ENCODE peak calls at places on chromosome 5, in ten cellular contexts. One of them, this sample, is unnamed.

GRCh38 chr5:20166496-20166895 is 178.5 kb upstream of the CDH18 start:
- DNase-seq in chondrocyte: no peak
- DNase-seq in fibroblast of lung: no peak
- DNase-seq in WERI-Rb-1: peak
- DNase-seq in bronchial epithelial cell: no peak
- DNase-seq in endothelial cell: no peak
- DNase-seq in foreskin fibroblast: no peak
- DNase-seq in CD4-positive, alpha-beta T cell: no peak
- DNase-seq in HFF-Myc: no peak
- DNase-seq in AG04449: no peak
- DNase-seq in this sample: no peak

GRCh38 chr5:53002491-53002890 is 13.3 kb downstream of the ITGA2 start:
- DNase-seq in chondrocyte: no peak
- DNase-seq in fibroblast of lung: no peak
- DNase-seq in WERI-Rb-1: no peak
- DNase-seq in bronchial epithelial cell: no peak
- DNase-seq in endothelial cell: no peak
- DNase-seq in foreskin fibroblast: no peak
- DNase-seq in CD4-positive, alpha-beta T cell: no peak
- DNase-seq in HFF-Myc: no peak
- DNase-seq in AG04449: no peak
- DNase-seq in this sample: no peak

GRCh38 chr5:160837749-160838593 is 14.0 kb downstream of the ATP10B start:
- DNase-seq in chondrocyte: no peak
- DNase-seq in fibroblast of lung: peak
- DNase-seq in WERI-Rb-1: no peak
- DNase-seq in bronchial epithelial cell: peak
- DNase-seq in endothelial cell: no peak
- DNase-seq in foreskin fibroblast: peak
- DNase-seq in CD4-positive, alpha-beta T cell: no peak
- DNase-seq in HFF-Myc: no peak
- DNase-seq in AG04449: no peak
- DNase-seq in this sample: no peak

GRCh38 chr5:173764321-173765029 is 123.7 kb upstream of the CPEB4 start:
- DNase-seq in chondrocyte: no peak
- DNase-seq in fibroblast of lung: peak
- DNase-seq in WERI-Rb-1: peak
- DNase-seq in bronchial epithelial cell: peak
- DNase-seq in endothelial cell: no peak
- DNase-seq in foreskin fibroblast: peak
- DNase-seq in CD4-positive, alpha-beta T cell: no peak
- DNase-seq in HFF-Myc: peak
- DNase-seq in AG04449: peak
- DNase-seq in this sample: peak

GRCh38 chr5:135217669-135218485 is 181.2 kb downstream of the MACROH2A1 start:
- DNase-seq in chondrocyte: no peak
- DNase-seq in fibroblast of lung: no peak
- DNase-seq in WERI-Rb-1: peak
- DNase-seq in bronchial epithelial cell: no peak
- DNase-seq in endothelial cell: peak
- DNase-seq in foreskin fibroblast: no peak
- DNase-seq in CD4-positive, alpha-beta T cell: peak
- DNase-seq in HFF-Myc: no peak
- DNase-seq in AG04449: no peak
- DNase-seq in this sample: no peak

GRCh38 chr5:52802272-52803011 is 14.7 kb downstream of the ITGA1 start:
- DNase-seq in chondrocyte: no peak
- DNase-seq in fibroblast of lung: peak
- DNase-seq in WERI-Rb-1: no peak
- DNase-seq in bronchial epithelial cell: no peak
- DNase-seq in endothelial cell: no peak
- DNase-seq in foreskin fibroblast: no peak
- DNase-seq in CD4-positive, alpha-beta T cell: no peak
- DNase-seq in HFF-Myc: no peak
- DNase-seq in AG04449: no peak
- DNase-seq in this sample: no peak

GRCh38 chr5:97070234-97070633 is 72.2 kb downstream of the LIX1 start:
- DNase-seq in chondrocyte: no peak
- DNase-seq in fibroblast of lung: no peak
- DNase-seq in WERI-Rb-1: no peak
- DNase-seq in bronchial epithelial cell: no peak
- DNase-seq in endothelial cell: no peak
- DNase-seq in foreskin fibroblast: no peak
- DNase-seq in CD4-positive, alpha-beta T cell: no peak
- DNase-seq in HFF-Myc: no peak
- DNase-seq in AG04449: no peak
- DNase-seq in this sample: no peak

GRCh38 chr5:115888027-115888426 is 46.3 kb downstream of the AP3S1 start:
- DNase-seq in chondrocyte: no peak
- DNase-seq in fibroblast of lung: peak
- DNase-seq in WERI-Rb-1: no peak
- DNase-seq in bronchial epithelial cell: peak
- DNase-seq in endothelial cell: no peak
- DNase-seq in foreskin fibroblast: peak
- DNase-seq in CD4-positive, alpha-beta T cell: no peak
- DNase-seq in HFF-Myc: no peak
- DNase-seq in AG04449: no peak
- DNase-seq in this sample: no peak

GRCh38 chr5:80809451-80809850 is 150.7 kb upstream of the RASGRF2 start:
- DNase-seq in chondrocyte: no peak
- DNase-seq in fibroblast of lung: no peak
- DNase-seq in WERI-Rb-1: no peak
- DNase-seq in bronchial epithelial cell: no peak
- DNase-seq in endothelial cell: no peak
- DNase-seq in foreskin fibroblast: no peak
- DNase-seq in CD4-positive, alpha-beta T cell: no peak
- DNase-seq in HFF-Myc: no peak
- DNase-seq in AG04449: no peak
- DNase-seq in this sample: peak

GRCh38 chr5:80805038-80805437 is 150.3 kb upstream of the DHFR start:
- DNase-seq in chondrocyte: no peak
- DNase-seq in fibroblast of lung: no peak
- DNase-seq in WERI-Rb-1: no peak
- DNase-seq in bronchial epithelial cell: no peak
- DNase-seq in endothelial cell: no peak
- DNase-seq in foreskin fibroblast: no peak
- DNase-seq in CD4-positive, alpha-beta T cell: no peak
- DNase-seq in HFF-Myc: no peak
- DNase-seq in AG04449: no peak
- DNase-seq in this sample: no peak

GRCh38 chr5:80806929-80807328 is 152.1 kb upstream of the DHFR start:
- DNase-seq in chondrocyte: no peak
- DNase-seq in fibroblast of lung: no peak
- DNase-seq in WERI-Rb-1: no peak
- DNase-seq in bronchial epithelial cell: no peak
- DNase-seq in endothelial cell: no peak
- DNase-seq in foreskin fibroblast: no peak
- DNase-seq in CD4-positive, alpha-beta T cell: no peak
- DNase-seq in HFF-Myc: no peak
- DNase-seq in AG04449: no peak
- DNase-seq in this sample: no peak

GRCh38 chr5:80799573-80799972 is 144.8 kb upstream of the DHFR start:
- DNase-seq in chondrocyte: no peak
- DNase-seq in fibroblast of lung: no peak
- DNase-seq in WERI-Rb-1: no peak
- DNase-seq in bronchial epithelial cell: no peak
- DNase-seq in endothelial cell: no peak
- DNase-seq in foreskin fibroblast: no peak
- DNase-seq in CD4-positive, alpha-beta T cell: no peak
- DNase-seq in HFF-Myc: no peak
- DNase-seq in AG04449: no peak
- DNase-seq in this sample: no peak

DNA sequence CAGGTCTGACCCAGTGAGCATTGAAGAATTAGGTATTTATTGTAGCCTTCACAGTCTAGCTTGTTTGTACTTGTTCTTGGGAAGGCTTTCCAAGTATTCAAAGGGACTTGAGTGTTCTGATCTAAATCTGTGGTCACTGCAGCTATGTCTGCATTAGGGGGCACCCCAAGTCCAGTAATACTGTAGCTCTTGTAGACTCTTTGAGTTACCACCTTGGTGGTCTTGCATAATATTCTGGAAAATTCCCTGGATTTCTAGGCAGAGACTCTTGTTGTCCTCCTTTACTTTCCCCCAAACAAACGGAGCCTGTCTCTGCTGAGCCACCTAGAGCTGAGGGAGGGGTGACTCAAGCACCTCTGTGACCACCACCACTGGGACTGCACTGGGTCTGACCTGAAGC is 149.5 kb upstream of the DHFR start:
- DNase-seq in chondrocyte: no peak
- DNase-seq in fibroblast of lung: no peak
- DNase-seq in WERI-Rb-1: no peak
- DNase-seq in bronchial epithelial cell: peak
- DNase-seq in endothelial cell: no peak
- DNase-seq in foreskin fibroblast: no peak
- DNase-seq in CD4-positive, alpha-beta T cell: no peak
- DNase-seq in HFF-Myc: no peak
- DNase-seq in AG04449: no peak
- DNase-seq in this sample: no peak
- TF ChIP-seq CTCF in chondrocyte: no peak
- TF ChIP-seq CTCF in fibroblast of lung: no peak
- TF ChIP-seq CTCF in WERI-Rb-1: no peak
- TF ChIP-seq CTCF in bronchial epithelial cell: no peak
- TF ChIP-seq CTCF in endothelial cell: no peak
- TF ChIP-seq CTCF in foreskin fibroblast: no peak
- TF ChIP-seq CTCF in CD4-positive, alpha-beta T cell: no peak
- TF ChIP-seq CTCF in HFF-Myc: peak
- TF ChIP-seq CTCF in AG04449: no peak
- TF ChIP-seq CTCF in this sample: no peak

GRCh38 chr5:31008231-31008630 is 185.3 kb upstream of the CDH6 start:
- DNase-seq in chondrocyte: no peak
- DNase-seq in fibroblast of lung: no peak
- DNase-seq in WERI-Rb-1: no peak
- DNase-seq in bronchial epithelial cell: no peak
- DNase-seq in endothelial cell: no peak
- DNase-seq in foreskin fibroblast: no peak
- DNase-seq in CD4-positive, alpha-beta T cell: no peak
- DNase-seq in HFF-Myc: no peak
- DNase-seq in AG04449: no peak
- DNase-seq in this sample: no peak

GRCh38 chr5:31007672-31008071 is 185.8 kb upstream of the CDH6 start:
- DNase-seq in chondrocyte: no peak
- DNase-seq in fibroblast of lung: no peak
- DNase-seq in WERI-Rb-1: no peak
- DNase-seq in bronchial epithelial cell: no peak
- DNase-seq in endothelial cell: no peak
- DNase-seq in foreskin fibroblast: no peak
- DNase-seq in CD4-positive, alpha-beta T cell: no peak
- DNase-seq in HFF-Myc: no peak
- DNase-seq in AG04449: no peak
- DNase-seq in this sample: no peak
- TF ChIP-seq CTCF in chondrocyte: no peak
- TF ChIP-seq CTCF in fibroblast of lung: no peak
- TF ChIP-seq CTCF in WERI-Rb-1: no peak
- TF ChIP-seq CTCF in bronchial epithelial cell: peak
- TF ChIP-seq CTCF in endothelial cell: no peak
- TF ChIP-seq CTCF in foreskin fibroblast: no peak
- TF ChIP-seq CTCF in CD4-positive, alpha-beta T cell: no peak
- TF ChIP-seq CTCF in HFF-Myc: no peak
- TF ChIP-seq CTCF in AG04449: no peak
- TF ChIP-seq CTCF in this sample: no peak

GRCh38 chr5:111857067-111857466 is 100.1 kb upstream of the NREP start:
- DNase-seq in chondrocyte: no peak
- DNase-seq in fibroblast of lung: peak
- DNase-seq in WERI-Rb-1: no peak
- DNase-seq in bronchial epithelial cell: no peak
- DNase-seq in endothelial cell: no peak
- DNase-seq in foreskin fibroblast: no peak
- DNase-seq in CD4-positive, alpha-beta T cell: no peak
- DNase-seq in HFF-Myc: no peak
- DNase-seq in AG04449: no peak
- DNase-seq in this sample: no peak

GRCh38 chr5:111859031-111859430 is 102.0 kb upstream of the NREP start:
- DNase-seq in chondrocyte: no peak
- DNase-seq in fibroblast of lung: peak
- DNase-seq in WERI-Rb-1: no peak
- DNase-seq in bronchial epithelial cell: no peak
- DNase-seq in endothelial cell: no peak
- DNase-seq in foreskin fibroblast: peak
- DNase-seq in CD4-positive, alpha-beta T cell: no peak
- DNase-seq in HFF-Myc: no peak
- DNase-seq in AG04449: no peak
- DNase-seq in this sample: no peak

GRCh38 chr5:111859533-111860270 is 102.7 kb upstream of the NREP start:
- DNase-seq in chondrocyte: no peak
- DNase-seq in fibroblast of lung: peak
- DNase-seq in WERI-Rb-1: no peak
- DNase-seq in bronchial epithelial cell: peak
- DNase-seq in endothelial cell: no peak
- DNase-seq in foreskin fibroblast: peak
- DNase-seq in CD4-positive, alpha-beta T cell: no peak
- DNase-seq in HFF-Myc: peak
- DNase-seq in AG04449: peak
- DNase-seq in this sample: peak

GRCh38 chr5:111855356-111855755 is 98.4 kb upstream of the NREP start:
- DNase-seq in chondrocyte: no peak
- DNase-seq in fibroblast of lung: no peak
- DNase-seq in WERI-Rb-1: no peak
- DNase-seq in bronchial epithelial cell: no peak
- DNase-seq in endothelial cell: no peak
- DNase-seq in foreskin fibroblast: no peak
- DNase-seq in CD4-positive, alpha-beta T cell: no peak
- DNase-seq in HFF-Myc: no peak
- DNase-seq in AG04449: no peak
- DNase-seq in this sample: no peak

DNA sequence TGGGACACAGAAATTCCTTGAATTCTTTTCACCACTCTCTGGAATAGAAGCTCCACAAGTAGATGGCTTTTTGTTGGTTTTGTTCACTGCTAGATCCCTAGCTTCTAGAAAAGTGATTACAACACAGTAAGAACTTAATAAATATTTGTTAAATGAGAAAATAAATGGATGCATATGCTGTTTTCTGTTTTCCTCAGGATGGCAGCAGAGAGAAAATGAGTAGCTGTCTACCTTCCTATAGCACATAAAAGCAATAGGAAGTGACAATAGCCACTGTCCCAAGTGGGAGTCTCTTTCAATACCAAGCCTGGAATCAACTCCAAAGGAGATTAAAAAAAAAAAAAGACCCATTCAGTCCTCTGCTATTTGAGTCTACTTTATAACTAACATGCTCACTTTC is 100.6 kb upstream of the NREP start:
- DNase-seq in chondrocyte: no peak
- DNase-seq in fibroblast of lung: peak
- DNase-seq in WERI-Rb-1: no peak
- DNase-seq in bronchial epithelial cell: peak
- DNase-seq in endothelial cell: no peak
- DNase-seq in foreskin fibroblast: peak
- DNase-seq in CD4-positive, alpha-beta T cell: no peak
- DNase-seq in HFF-Myc: no peak
- DNase-seq in AG04449: no peak
- DNase-seq in this sample: no peak
- TF ChIP-seq CTCF in chondrocyte: peak
- TF ChIP-seq CTCF in fibroblast of lung: no peak
- TF ChIP-seq CTCF in WERI-Rb-1: no peak
- TF ChIP-seq CTCF in bronchial epithelial cell: no peak
- TF ChIP-seq CTCF in endothelial cell: no peak
- TF ChIP-seq CTCF in foreskin fibroblast: no peak
- TF ChIP-seq CTCF in CD4-positive, alpha-beta T cell: no peak
- TF ChIP-seq CTCF in HFF-Myc: no peak
- TF ChIP-seq CTCF in AG04449: no peak
- TF ChIP-seq CTCF in this sample: no peak

GRCh38 chr5:16788957-16789356 is 147.1 kb downstream of the MYO10 start:
- DNase-seq in chondrocyte: no peak
- DNase-seq in fibroblast of lung: no peak
- DNase-seq in WERI-Rb-1: no peak
- DNase-seq in bronchial epithelial cell: no peak
- DNase-seq in endothelial cell: no peak
- DNase-seq in foreskin fibroblast: no peak
- DNase-seq in CD4-positive, alpha-beta T cell: no peak
- DNase-seq in HFF-Myc: no peak
- DNase-seq in AG04449: no peak
- DNase-seq in this sample: no peak

GRCh38 chr5:16794381-16794913 is 141.6 kb downstream of the MYO10 start:
- DNase-seq in chondrocyte: no peak
- DNase-seq in fibroblast of lung: no peak
- DNase-seq in WERI-Rb-1: no peak
- DNase-seq in bronchial epithelial cell: no peak
- DNase-seq in endothelial cell: no peak
- DNase-seq in foreskin fibroblast: no peak
- DNase-seq in CD4-positive, alpha-beta T cell: no peak
- DNase-seq in HFF-Myc: no peak
- DNase-seq in AG04449: no peak
- DNase-seq in this sample: no peak

GRCh38 chr5:16787278-16787677 is 148.8 kb downstream of the MYO10 start:
- DNase-seq in chondrocyte: no peak
- DNase-seq in fibroblast of lung: no peak
- DNase-seq in WERI-Rb-1: no peak
- DNase-seq in bronchial epithelial cell: no peak
- DNase-seq in endothelial cell: no peak
- DNase-seq in foreskin fibroblast: peak
- DNase-seq in CD4-positive, alpha-beta T cell: no peak
- DNase-seq in HFF-Myc: no peak
- DNase-seq in AG04449: no peak
- DNase-seq in this sample: no peak

GRCh38 chr5:16792278-16793275 is 143.5 kb downstream of the MYO10 start:
- DNase-seq in chondrocyte: no peak
- DNase-seq in fibroblast of lung: no peak
- DNase-seq in WERI-Rb-1: peak
- DNase-seq in bronchial epithelial cell: no peak
- DNase-seq in endothelial cell: no peak
- DNase-seq in foreskin fibroblast: no peak
- DNase-seq in CD4-positive, alpha-beta T cell: no peak
- DNase-seq in HFF-Myc: no peak
- DNase-seq in AG04449: no peak
- DNase-seq in this sample: no peak

GRCh38 chr5:16791036-16791705 is 144.9 kb downstream of the MYO10 start:
- DNase-seq in chondrocyte: no peak
- DNase-seq in fibroblast of lung: peak
- DNase-seq in WERI-Rb-1: no peak
- DNase-seq in bronchial epithelial cell: peak
- DNase-seq in endothelial cell: peak
- DNase-seq in foreskin fibroblast: peak
- DNase-seq in CD4-positive, alpha-beta T cell: no peak
- DNase-seq in HFF-Myc: peak
- DNase-seq in AG04449: no peak
- DNase-seq in this sample: no peak
- TF ChIP-seq CTCF in chondrocyte: peak
- TF ChIP-seq CTCF in fibroblast of lung: peak
- TF ChIP-seq CTCF in WERI-Rb-1: peak
- TF ChIP-seq CTCF in bronchial epithelial cell: peak
- TF ChIP-seq CTCF in endothelial cell: peak
- TF ChIP-seq CTCF in foreskin fibroblast: peak
- TF ChIP-seq CTCF in CD4-positive, alpha-beta T cell: peak
- TF ChIP-seq CTCF in HFF-Myc: peak
- TF ChIP-seq CTCF in AG04449: peak
- TF ChIP-seq CTCF in this sample: peak